ENCODE peak calls at places on chromosomes 1 and 21, in four cellular contexts. A is hepatocyte, Q is epithelial cell of esophagus, D is right lobe of liver. Y is an unnamed sample.
A peak's percentile ranks its signal among the peaks of the same experiment; 100 is the strongest.

GRCh38 chr1:91091812-91092211 is 70.0 kb upstream of the ZNF644 start:
- DNase-seq in A (no peak), Q (peak; percentile 10), D (no peak), Y (peak; percentile 29)

GRCh38 chr1:164622057-164622840 is 63.3 kb downstream of the PBX1 start:
- DNase-seq in A (no peak), Q (no peak), D (no peak), Y (no peak)

GRCh38 chr1:226318471-226318870 is 9.5 kb upstream of the LIN9 start:
- DNase-seq in A (no peak), Q (no peak), D (no peak), Y (no peak)

GRCh38 chr1:226975909-226976670 is 36.0 kb downstream of the COQ8A start:
- DNase-seq in A (no peak), Q (no peak), D (no peak), Y (no peak)

GRCh38 chr1:10835423-10836421 is 39.3 kb upstream of the CASZ1 start:
- DNase-seq in A (peak; percentile 85), Q (peak; percentile 49), D (no peak), Y (peak; percentile 27)

GRCh38 chr1:95287825-95288224 is 53.8 kb downstream of the RWDD3 start:
- DNase-seq in A (peak; percentile 28), Q (peak; percentile 53), D (no peak), Y (peak; percentile 80)

GRCh38 chr1:185540295-185540694 is 193.9 kb upstream of the HMCN1 start:
- DNase-seq in A (no peak), Q (no peak), D (no peak), Y (no peak)

GRCh38 chr21:41631564-41632461 is 123.9 kb upstream of the TMPRSS2 start:
- DNase-seq in A (peak; percentile 41), Q (peak; percentile 84), D (no peak), Y (peak; percentile 77)

GRCh38 chr1:55402117-55402516 is 187.0 kb upstream of the USP24 start:
- DNase-seq in A (no peak), Q (peak; percentile 17), D (no peak), Y (no peak)

GRCh38 chr1:86318431-86318830 is 77.7 kb downstream of the ODF2L start:
- DNase-seq in A (no peak), Q (no peak), D (no peak), Y (no peak)

GRCh38 chr1:178581351-178581951 is 68.5 kb downstream of the TEX35 start:
- DNase-seq in A (no peak), Q (no peak), D (no peak), Y (no peak)

GRCh38 chr1:201985355-201985754 is 2.9 kb downstream of the RNPEP start:
- DNase-seq in A (no peak), Q (no peak), D (no peak), Y (no peak)

GRCh38 chr1:70790232-70790923 is 257.2 kb downstream of the PTGER3 start:
- DNase-seq in A (no peak), Q (no peak), D (no peak), Y (no peak)

GRCh38 chr21:41361786-41362604 is at the start of gene MX2:
- DNase-seq in A (peak; percentile 68), Q (no peak), D (no peak), Y (peak; percentile 55)

GRCh38 chr1:243849089-243850012 is 692 bp downstream of the AKT3 start:
- DNase-seq in A (peak; percentile 58), Q (peak; percentile 20), D (peak; percentile 41), Y (peak; percentile 1)

DNA sequence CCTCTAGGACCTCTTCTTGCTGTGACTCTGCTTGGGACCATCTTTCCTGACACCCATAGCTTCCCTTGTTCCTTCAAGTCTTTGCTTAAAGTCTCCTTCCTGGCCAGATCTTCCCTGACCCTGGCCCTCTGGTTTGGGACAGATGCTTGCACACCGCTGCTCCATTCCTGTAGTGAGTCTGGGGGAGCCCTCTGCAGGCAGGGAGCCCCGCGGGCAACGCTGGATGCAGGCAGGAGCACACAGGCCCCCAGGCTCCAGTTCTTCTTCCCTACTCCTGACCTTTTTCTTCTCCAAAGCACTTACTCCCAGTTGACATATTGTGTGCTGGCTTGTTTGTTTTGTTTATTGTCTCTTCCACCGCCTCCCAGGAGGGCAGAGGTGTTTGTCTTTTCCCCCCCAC is 413.4 kb downstream of the CAMTA1 start:
- DNase-seq in A (no peak), Q (no peak), D (no peak), Y (no peak)
- H3K4me3 ChIP-seq in A (no peak overlapping the region), Q (no peak overlapping the region), D (no peak overlapping the region), Y (no peak overlapping the region)

GRCh38 chr21:37645848-37646247 is 270.4 kb downstream of the KCNJ6 start:
- DNase-seq in A (no peak), Q (no peak), D (no peak), Y (no peak)

GRCh38 chr21:37644666-37645065 is 271.6 kb downstream of the KCNJ6 start:
- DNase-seq in A (no peak), Q (no peak), D (no peak), Y (no peak)

GRCh38 chr21:37639756-37640155 is 273.2 kb downstream of the DYRK1A start:
- DNase-seq in A (no peak), Q (no peak), D (no peak), Y (no peak)

GRCh38 chr21:37647781-37648180 is 268.5 kb downstream of the KCNJ6 start:
- DNase-seq in A (no peak), Q (peak; percentile 94), D (no peak), Y (peak; percentile 98)

GRCh38 chr21:37642493-37642892 is 273.8 kb downstream of the KCNJ6 start:
- DNase-seq in A (peak; percentile 44), Q (peak; percentile 72), D (no peak), Y (peak; percentile 64)
- TF ChIP-seq CTCF in A (peak; percentile 42), Q (peak; percentile 62), D (peak; percentile 27), Y (peak; percentile 55)

GRCh38 chr1:16977377-16977776 is 3.0 kb downstream of the MFAP2 start:
- DNase-seq in A (no peak), Q (no peak), D (no peak), Y (no peak)

GRCh38 chr1:16979475-16980327 is 719 bp downstream of the MFAP2 start:
- DNase-seq in A (peak; percentile 76), Q (no peak), D (no peak), Y (no peak)

GRCh38 chr1:16978139-16978538 is 2.3 kb downstream of the MFAP2 start:
- DNase-seq in A (no peak), Q (no peak), D (no peak), Y (no peak)

GRCh38 chr1:16980473-16981268 is at the start of gene MFAP2:
- DNase-seq in A (peak; percentile 81), Q (peak; percentile 46), D (no peak), Y (peak; percentile 36)

DNA sequence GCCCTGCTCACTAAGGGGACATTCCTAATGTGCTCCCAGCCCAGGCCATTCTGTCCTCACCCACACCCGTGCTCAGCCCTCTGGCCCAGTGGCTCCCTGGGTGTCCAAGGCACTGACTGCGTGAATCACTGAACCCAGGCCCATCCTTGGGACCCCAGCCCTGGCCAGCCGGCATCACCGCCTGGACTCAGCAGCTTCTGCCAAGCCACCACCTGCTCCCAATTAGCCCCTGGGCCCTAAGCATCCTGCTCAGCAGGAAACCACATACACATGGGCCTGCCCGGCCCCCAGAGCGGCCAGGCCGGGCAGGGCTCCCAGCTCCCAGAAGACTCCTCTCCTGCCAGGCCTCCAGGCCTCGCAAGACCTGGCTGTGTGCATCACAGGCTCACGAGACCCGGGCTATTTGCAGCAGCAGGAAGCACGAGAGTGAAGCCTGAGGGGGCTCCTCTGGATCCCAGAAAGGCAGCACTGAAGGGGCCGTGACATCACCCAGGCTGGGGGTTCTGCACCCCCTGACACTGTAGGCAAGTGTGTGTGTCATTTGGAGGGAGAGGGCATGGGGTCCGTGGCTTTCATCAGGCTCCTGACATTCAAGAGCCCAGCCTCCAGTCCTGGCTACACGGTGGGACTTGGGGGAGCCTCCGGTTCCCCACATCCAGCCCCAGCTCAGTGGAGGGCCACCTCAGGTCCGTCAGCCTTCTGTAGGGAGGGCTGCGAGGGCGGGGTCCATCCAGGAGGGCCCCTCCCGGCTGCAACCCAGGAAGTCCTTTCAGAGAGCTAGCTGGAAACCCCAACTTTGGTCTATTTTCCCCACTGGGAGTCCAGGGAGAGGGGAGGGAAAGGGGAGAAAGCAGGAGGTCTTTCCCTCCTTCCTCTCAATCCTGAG is 1.6 kb downstream of the MFAP2 start:
- DNase-seq in A (peak; percentile 75), Q (peak; percentile 25), D (no peak), Y (no peak)
- H3K4me3 ChIP-seq in A (peak overlapping the region; percentile 50), Q (peak overlapping the region; percentile 51), D (no peak overlapping the region), Y (peak overlapping the region; percentile 59)

GRCh38 chr1:26546819-26547218 is 17.3 kb downstream of the RPS6KA1 start:
- DNase-seq in A (no peak), Q (no peak), D (no peak), Y (no peak)

GRCh38 chr1:26548841-26549240 is 19.3 kb downstream of the RPS6KA1 start:
- DNase-seq in A (no peak), Q (no peak), D (no peak), Y (no peak)

GRCh38 chr1:26543444-26543835 is 13.9 kb downstream of the RPS6KA1 start:
- DNase-seq in A (no peak), Q (no peak), D (no peak), Y (no peak)

GRCh38 chr1:26544156-26544555 is 14.6 kb downstream of the RPS6KA1 start:
- DNase-seq in A (no peak), Q (no peak), D (no peak), Y (no peak)

DNA sequence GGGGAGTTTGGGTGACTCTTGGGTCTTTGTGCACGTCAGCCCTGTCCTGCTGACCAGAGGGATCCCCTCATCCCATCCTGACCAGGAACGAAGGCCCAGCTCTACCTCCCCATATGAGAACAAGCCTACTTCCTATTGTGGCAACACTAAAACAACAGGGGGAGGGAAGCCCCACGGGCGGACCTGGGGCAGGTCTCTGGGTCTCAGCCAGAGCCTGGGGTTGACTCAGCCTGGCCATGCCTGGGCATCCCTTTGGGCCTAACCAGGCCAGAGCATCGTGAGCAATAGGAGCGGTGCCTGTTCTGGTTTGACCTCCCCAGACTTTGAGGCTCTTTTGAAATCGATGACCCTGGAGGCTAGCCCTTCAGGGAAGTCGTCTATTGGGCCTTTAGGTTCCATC is 16.8 kb downstream of the RPS6KA1 start:
- DNase-seq in A (no peak), Q (peak; percentile 59), D (no peak), Y (peak; percentile 73)
- TF ChIP-seq CTCF in A (no peak), Q (no peak), D (no peak), Y (no peak)

DNA sequence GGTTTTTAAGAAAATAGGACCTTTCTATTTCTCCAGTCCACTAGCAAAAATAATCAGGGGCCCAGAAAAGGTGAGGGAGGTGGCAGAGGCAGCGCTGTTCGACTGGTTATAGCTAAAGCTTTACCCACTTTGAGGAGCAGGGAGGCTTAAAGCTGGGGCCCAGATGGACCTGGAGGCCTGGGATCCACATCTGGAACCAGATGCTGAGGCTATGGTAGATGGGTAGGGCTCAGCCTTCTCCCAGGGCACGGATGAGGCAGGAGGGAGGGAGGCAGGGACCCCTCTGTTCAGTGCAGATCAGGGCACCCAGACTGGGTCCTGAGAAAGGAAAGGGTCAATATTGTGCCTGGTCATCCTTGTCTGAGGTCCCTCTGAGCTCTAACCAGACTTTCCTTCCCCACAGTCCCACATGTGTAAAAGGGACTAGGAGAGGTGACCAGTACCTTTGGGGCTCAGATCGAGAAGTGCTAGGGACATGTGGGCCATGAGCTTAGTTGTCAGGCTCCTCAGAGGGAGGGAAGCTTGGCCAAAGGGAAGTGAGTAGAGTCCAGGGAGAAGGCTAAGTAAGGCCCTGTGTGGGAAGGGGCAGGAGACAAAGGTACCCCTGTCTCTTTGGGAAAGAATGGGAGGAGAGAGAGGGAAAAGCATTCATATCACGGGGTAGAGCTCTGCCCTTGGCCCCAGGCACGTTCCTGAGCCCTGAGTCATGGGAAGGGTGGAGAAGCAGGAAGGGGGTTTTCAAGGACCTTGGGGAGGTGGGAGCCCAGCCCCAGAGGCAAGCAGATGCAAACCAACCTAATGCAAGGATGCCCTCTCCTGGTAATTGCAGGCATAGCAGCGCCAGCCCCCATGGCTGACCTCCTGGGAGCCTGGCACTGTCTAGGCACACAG is 15.4 kb downstream of the LMNA start:
- DNase-seq in A (peak; percentile 97), Q (peak; percentile 98), D (peak; percentile 67), Y (peak; percentile 93)
- H3K4me3 ChIP-seq in A (no peak overlapping the region), Q (no peak overlapping the region), D (no peak overlapping the region), Y (no peak overlapping the region)